ENCODE peak calls at places on chromosome 6, in eight cellular contexts. One of them, this sample, is unnamed. For H3K4me1, the result is how much of the 10 kb centered on the place peaks cover.

GRCh38 chr6:112431803-112432202 is 84.7 kb downstream of the RFPL4B start:
- DNase-seq in right lobe of liver: no peak
- DNase-seq in stomach: no peak
- DNase-seq in esophagus squamous epithelium: no peak
- DNase-seq in kidney: no peak
- DNase-seq in fibroblast of lung: no peak
- DNase-seq in hepatocyte: no peak
- DNase-seq in Karpas-422: no peak
- DNase-seq in this sample: no peak

GRCh38 chr6:135880066-135880972 is 28.8 kb downstream of the PDE7B start:
- DNase-seq in fibroblast of lung: peak
- DNase-seq in esophagus squamous epithelium: no peak
- DNase-seq in Karpas-422: no peak
- DNase-seq in stomach: no peak
- DNase-seq in hepatocyte: no peak
- DNase-seq in kidney: no peak
- DNase-seq in right lobe of liver: no peak
- DNase-seq in this sample: no peak

GRCh38 chr6:41621367-41621766 is 16.9 kb upstream of the MDFI start:
- DNase-seq in Karpas-422: no peak
- DNase-seq in stomach: no peak
- DNase-seq in kidney: no peak
- DNase-seq in fibroblast of lung: no peak
- DNase-seq in right lobe of liver: no peak
- DNase-seq in esophagus squamous epithelium: no peak
- DNase-seq in hepatocyte: no peak
- DNase-seq in this sample: no peak

GRCh38 chr6:142838821-142839685 is 105.9 kb downstream of the HIVEP2 start:
- DNase-seq in kidney: no peak
- DNase-seq in esophagus squamous epithelium: no peak
- DNase-seq in Karpas-422: no peak
- DNase-seq in stomach: no peak
- DNase-seq in fibroblast of lung: peak
- DNase-seq in hepatocyte: no peak
- DNase-seq in right lobe of liver: no peak
- DNase-seq in this sample: no peak

GRCh38 chr6:109743739-109744138 is 52.6 kb downstream of the FIG4 start:
- DNase-seq in kidney: no peak
- DNase-seq in stomach: no peak
- DNase-seq in hepatocyte: no peak
- DNase-seq in fibroblast of lung: peak
- DNase-seq in Karpas-422: no peak
- DNase-seq in esophagus squamous epithelium: no peak
- DNase-seq in right lobe of liver: no peak
- DNase-seq in this sample: no peak

GRCh38 chr6:150681992-150682391 is 82.3 kb downstream of the PLEKHG1 start:
- DNase-seq in esophagus squamous epithelium: no peak
- DNase-seq in kidney: no peak
- DNase-seq in right lobe of liver: no peak
- DNase-seq in hepatocyte: no peak
- DNase-seq in stomach: no peak
- DNase-seq in Karpas-422: no peak
- DNase-seq in fibroblast of lung: no peak
- DNase-seq in this sample: no peak

GRCh38 chr6:169800668-169801395 is 49.4 kb downstream of the ERMARD start:
- DNase-seq in Karpas-422: no peak
- DNase-seq in right lobe of liver: peak
- DNase-seq in kidney: no peak
- DNase-seq in esophagus squamous epithelium: no peak
- DNase-seq in fibroblast of lung: peak
- DNase-seq in stomach: peak
- DNase-seq in hepatocyte: peak
- DNase-seq in this sample: no peak

GRCh38 chr6:11732036-11732545 is 46.5 kb downstream of the ADTRP start:
- DNase-seq in hepatocyte: no peak
- DNase-seq in kidney: peak
- DNase-seq in right lobe of liver: peak
- DNase-seq in Karpas-422: peak
- DNase-seq in esophagus squamous epithelium: peak
- DNase-seq in stomach: peak
- DNase-seq in fibroblast of lung: no peak
- DNase-seq in this sample: peak

GRCh38 chr6:75155586-75155985 is 50.3 kb downstream of the COL12A1 start:
- DNase-seq in right lobe of liver: no peak
- DNase-seq in kidney: no peak
- DNase-seq in fibroblast of lung: no peak
- DNase-seq in stomach: no peak
- DNase-seq in Karpas-422: no peak
- DNase-seq in hepatocyte: no peak
- DNase-seq in esophagus squamous epithelium: no peak
- DNase-seq in this sample: no peak

GRCh38 chr6:111788779-111789276 is 84.4 kb downstream of the FYN start:
- DNase-seq in fibroblast of lung: peak
- DNase-seq in right lobe of liver: no peak
- DNase-seq in hepatocyte: no peak
- DNase-seq in kidney: no peak
- DNase-seq in stomach: no peak
- DNase-seq in Karpas-422: no peak
- DNase-seq in esophagus squamous epithelium: no peak
- DNase-seq in this sample: no peak

GRCh38 chr6:144338951-144339681 is 54.0 kb downstream of the UTRN start:
- DNase-seq in hepatocyte: no peak
- DNase-seq in fibroblast of lung: no peak
- DNase-seq in kidney: no peak
- DNase-seq in stomach: no peak
- DNase-seq in esophagus squamous epithelium: no peak
- DNase-seq in Karpas-422: no peak
- DNase-seq in right lobe of liver: no peak
- DNase-seq in this sample: no peak
- H3K4me1 ChIP-seq in hepatocyte: under half
- H3K4me1 ChIP-seq in fibroblast of lung: under half
- H3K4me1 ChIP-seq in kidney: under half
- H3K4me1 ChIP-seq in stomach: half or more
- H3K4me1 ChIP-seq in esophagus squamous epithelium: half or more
- H3K4me1 ChIP-seq in Karpas-422: half or more
- H3K4me1 ChIP-seq in right lobe of liver: half or more
- H3K4me1 ChIP-seq in this sample: under half

GRCh38 chr6:106163446-106163965 is 77.4 kb downstream of the PRDM1 start:
- DNase-seq in stomach: no peak
- DNase-seq in hepatocyte: peak
- DNase-seq in Karpas-422: no peak
- DNase-seq in fibroblast of lung: peak
- DNase-seq in kidney: no peak
- DNase-seq in esophagus squamous epithelium: no peak
- DNase-seq in right lobe of liver: no peak
- DNase-seq in this sample: no peak
- H3K4me1 ChIP-seq in stomach: under half
- H3K4me1 ChIP-seq in hepatocyte: under half
- H3K4me1 ChIP-seq in Karpas-422: under half
- H3K4me1 ChIP-seq in fibroblast of lung: under half
- H3K4me1 ChIP-seq in kidney: under half
- H3K4me1 ChIP-seq in esophagus squamous epithelium: under half
- H3K4me1 ChIP-seq in right lobe of liver: under half
- H3K4me1 ChIP-seq in this sample: under half

DNA sequence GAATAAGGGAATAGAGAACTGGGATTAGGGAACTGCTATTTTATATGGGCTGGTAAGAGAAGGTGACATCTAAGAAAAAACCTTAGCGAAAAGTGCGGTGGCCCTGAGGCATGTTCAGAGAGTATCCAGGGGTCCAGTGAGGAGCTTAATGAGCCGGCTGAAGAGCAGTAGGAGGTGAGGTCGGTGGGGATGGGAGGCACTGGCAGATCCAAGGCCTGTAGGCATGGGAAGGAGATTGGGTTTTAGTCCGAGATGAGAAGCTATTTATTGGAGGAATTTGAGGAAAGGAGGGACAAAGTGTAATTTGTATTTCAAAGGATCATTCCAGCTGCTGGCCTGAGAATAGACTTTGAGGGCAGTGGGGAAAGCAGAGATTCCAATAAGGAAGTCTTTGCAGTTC is 123.8 kb downstream of the QKI start:
- DNase-seq in hepatocyte: no peak
- DNase-seq in right lobe of liver: no peak
- DNase-seq in Karpas-422: no peak
- DNase-seq in esophagus squamous epithelium: no peak
- DNase-seq in kidney: no peak
- DNase-seq in fibroblast of lung: no peak
- DNase-seq in stomach: no peak
- DNase-seq in this sample: no peak
- H3K4me1 ChIP-seq in hepatocyte: under half
- H3K4me1 ChIP-seq in right lobe of liver: under half
- H3K4me1 ChIP-seq in Karpas-422: under half
- H3K4me1 ChIP-seq in esophagus squamous epithelium: under half
- H3K4me1 ChIP-seq in kidney: under half
- H3K4me1 ChIP-seq in fibroblast of lung: under half
- H3K4me1 ChIP-seq in stomach: under half
- H3K4me1 ChIP-seq in this sample: under half

GRCh38 chr6:98844244-98845161 is 10.1 kb downstream of the POU3F2 start:
- DNase-seq in Karpas-422: no peak
- DNase-seq in fibroblast of lung: peak
- DNase-seq in right lobe of liver: no peak
- DNase-seq in hepatocyte: no peak
- DNase-seq in stomach: no peak
- DNase-seq in kidney: no peak
- DNase-seq in esophagus squamous epithelium: no peak
- DNase-seq in this sample: no peak
- H3K4me1 ChIP-seq in Karpas-422: under half
- H3K4me1 ChIP-seq in fibroblast of lung: under half
- H3K4me1 ChIP-seq in right lobe of liver: under half
- H3K4me1 ChIP-seq in hepatocyte: under half
- H3K4me1 ChIP-seq in stomach: half or more
- H3K4me1 ChIP-seq in kidney: under half
- H3K4me1 ChIP-seq in esophagus squamous epithelium: under half
- H3K4me1 ChIP-seq in this sample: under half